ENCODE peak calls at places on chromosomes 5 and 9, in four cellular contexts. J is HepG2, L is K562, Z is GM12878. V is an unnamed sample.

GRCh38 chr5:172766287-172767104 is 4.5 kb downstream of the DUSP1 start:
- DNase-seq in L (no peak), Z (no peak), J (peak; percentile 86), V (no peak)

GRCh38 chr5:38837416-38837815 is 8.4 kb upstream of the OSMR start:
- DNase-seq in L (no peak), J (no peak), Z (no peak), V (no peak)

GRCh38 chr5:156411-157072 is 34.8 kb upstream of the LRRC14B start:
- DNase-seq in J (no peak), L (no peak), Z (no peak), V (no peak)

GRCh38 chr5:141524604-141525597 is 36.0 kb downstream of the PCDHGC5 start:
- DNase-seq in J (peak; percentile 85), Z (no peak), L (peak; percentile 79), V (peak; percentile 79)

GRCh38 chr5:1644810-1645571 is 121.2 kb upstream of the LPCAT1 start:
- DNase-seq in J (peak; percentile 54), L (peak; percentile 86), Z (peak; percentile 16), V (peak; percentile 91)

GRCh38 chr9:133513214-133514088 is 11.3 kb downstream of the MYMK start:
- DNase-seq in Z (no peak), J (no peak), L (no peak), V (peak; percentile 91)

GRCh38 chr9:34519321-34520020 is 3.3 kb downstream of the ENHO start:
- DNase-seq in J (no peak), L (no peak), Z (no peak), V (no peak)

GRCh38 chr9:78131969-78132687 is 100.5 kb upstream of the GNAQ start:
- DNase-seq in J (no peak), Z (no peak), L (no peak), V (no peak)

GRCh38 chr5:73418244-73418691 is 30.3 kb downstream of the FOXD1 start:
- DNase-seq in Z (no peak), L (no peak), J (no peak), V (no peak)

GRCh38 chr5:172095368-172095960 is 89.0 kb upstream of the FBXW11 start:
- DNase-seq in L (no peak), Z (no peak), J (no peak), V (no peak)

GRCh38 chr9:19631181-19631580 is 157.7 kb downstream of the SLC24A2 start:
- DNase-seq in Z (no peak), L (no peak), J (no peak), V (no peak)

GRCh38 chr9:133050781-133051180 is 11.0 kb upstream of the CEL start:
- DNase-seq in Z (no peak), L (no peak), J (no peak), V (no peak)

GRCh38 chr9:131180454-131180853 is 55.1 kb downstream of the NUP214 start:
- DNase-seq in Z (no peak), L (peak; percentile 99), J (no peak), V (no peak)

GRCh38 chr9:74281674-74282073 is 215.5 kb upstream of the RORB start:
- DNase-seq in J (peak; percentile 18), L (peak; percentile 21), Z (no peak), V (no peak)

GRCh38 chr9:4986291-4986690 is 1.2 kb downstream of the JAK2 start:
- DNase-seq in L (no peak), Z (no peak), J (no peak), V (no peak)

GRCh38 chr9:94869415-94869838 is 142.9 kb downstream of the AOPEP start:
- DNase-seq in L (no peak), Z (no peak), J (no peak), V (peak; percentile 35)

GRCh38 chr9:116234091-116234490 is 80.5 kb downstream of the PAPPA start:
- DNase-seq in Z (no peak), J (no peak), L (no peak), V (peak; percentile 2)

GRCh38 chr5:175873090-175873454 is 1.7 kb downstream of the CPLX2 start:
- DNase-seq in J (peak; percentile 37), L (peak; percentile 33), Z (no peak), V (peak; percentile 89)

GRCh38 chr5:55821731-55822512 is 29.2 kb upstream of the IL31RA start:
- DNase-seq in J (no peak), L (no peak), Z (no peak), V (peak; percentile 82)

GRCh38 chr5:73263001-73263710 is 90.2 kb downstream of the TMEM174 start:
- DNase-seq in L (no peak), Z (no peak), J (no peak), V (no peak)

GRCh38 chr5:54756796-54757402 is 228.5 kb downstream of the ESM1 start:
- DNase-seq in J (no peak), Z (no peak), L (no peak), V (no peak)

GRCh38 chr5:93579561-93580386 is 1.2 kb downstream of the NR2F1-AS1 start:
- DNase-seq in Z (no peak), J (no peak), L (no peak), V (peak; percentile 74)

GRCh38 chr5:36079200-36079761 is 12.6 kb upstream of the UGT3A2 start:
- DNase-seq in Z (peak; percentile 11), J (peak; percentile 55), L (peak; percentile 60), V (peak; percentile 75)

GRCh38 chr5:158135682-158136176 is 276.8 kb upstream of the CLINT1 start:
- DNase-seq in Z (no peak), L (no peak), J (no peak), V (no peak)

GRCh38 chr9:38421498-38422211 is 2.6 kb downstream of the IGFBPL1 start:
- DNase-seq in L (no peak), Z (no peak), J (no peak), V (peak; percentile 91)

GRCh38 chr5:36619012-36619635 is 12.7 kb downstream of the SLC1A3 start:
- DNase-seq in J (no peak), L (no peak), Z (no peak), V (no peak)

GRCh38 chr9:35882265-35882848 is 12.2 kb upstream of the OR13J1 start:
- DNase-seq in Z (peak; percentile 20), L (peak; percentile 75), J (peak; percentile 62), V (peak; percentile 83)
- TF ChIP-seq MXI1 in Z (no peak), L (no peak), J (no peak), V (no peak)

GRCh38 chr9:127706836-127707241 is at the start of gene CFAP157:
- DNase-seq in Z (no peak), L (no peak), J (no peak), V (peak; percentile 69)
- TF ChIP-seq TAF1 in Z (no peak), L (no peak), J (no peak), V (no peak)

DNA sequence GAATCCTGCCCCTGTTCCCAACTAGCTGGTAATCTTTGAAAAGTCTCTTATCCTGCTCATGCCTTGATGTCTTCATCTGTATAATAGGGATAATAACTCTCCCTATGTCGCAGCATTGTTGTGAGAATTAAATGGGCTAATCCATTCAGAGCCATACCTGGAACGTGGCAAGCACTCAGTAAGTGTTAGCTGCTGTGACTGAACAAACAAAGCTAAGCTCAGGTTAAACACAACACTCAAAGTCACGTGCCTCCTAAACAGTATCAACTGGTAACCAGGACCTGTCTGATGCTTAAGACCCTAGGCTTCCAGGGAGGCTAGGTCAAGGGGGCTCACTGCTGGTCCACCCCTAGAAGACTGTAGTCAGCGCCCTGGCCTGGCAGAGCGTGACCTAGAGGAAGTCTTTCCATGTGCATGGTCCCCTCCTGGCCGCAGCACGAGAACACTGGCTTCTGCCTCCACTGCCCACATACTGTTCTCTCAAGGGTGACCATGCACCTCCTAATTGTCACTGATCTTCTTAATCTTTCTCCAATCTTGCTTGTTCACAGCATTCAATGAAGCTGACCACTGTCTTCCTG is 211.1 kb downstream of the TTLL11 start:
- DNase-seq in Z (no peak), J (no peak), L (no peak), V (no peak)
- TF ChIP-seq CHD2 in Z (no peak), J (no peak), L (no peak), V (no peak)

DNA sequence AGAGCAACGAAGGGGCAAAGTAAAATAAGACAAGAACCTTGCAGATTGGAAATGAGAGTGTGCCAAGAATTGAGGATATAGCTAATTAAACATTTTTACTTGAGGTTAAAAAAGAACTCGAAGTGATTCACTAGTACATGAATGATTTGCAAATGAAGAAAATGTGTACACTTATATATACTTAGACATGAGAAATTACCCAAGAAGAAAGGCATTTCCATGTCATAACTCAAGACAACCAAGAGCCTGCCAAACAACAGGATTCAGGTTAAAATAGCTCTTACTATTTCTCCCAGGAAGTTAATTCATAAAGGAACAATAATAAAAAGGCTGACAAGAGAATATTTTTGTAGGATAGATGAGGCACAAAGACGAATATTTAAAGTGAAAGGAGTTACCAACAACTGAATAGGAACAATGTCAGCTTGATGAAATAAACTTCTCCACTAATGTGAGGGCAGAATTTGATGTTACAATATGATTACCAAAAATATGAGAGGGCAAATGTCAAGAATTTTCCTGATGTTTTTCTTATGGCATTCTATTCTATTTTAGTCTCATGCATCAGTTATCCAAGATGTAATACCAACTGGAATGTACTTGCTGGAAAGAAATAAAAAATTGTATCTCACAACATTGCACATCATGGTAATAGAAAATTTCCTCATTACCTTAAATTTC is 18.9 kb upstream of the NPR3 start:
- DNase-seq in Z (no peak), L (no peak), J (no peak), V (no peak)
- TF ChIP-seq MXI1 in Z (no peak), L (no peak), J (no peak), V (no peak)

GRCh38 chr5:88680253-88681132 is 202.5 kb downstream of the MEF2C start:
- DNase-seq in L (peak; percentile 75), J (peak; percentile 13), Z (no peak), V (peak; percentile 94)

GRCh38 chr5:88678780-88679491 is 204.0 kb downstream of the MEF2C start:
- DNase-seq in J (no peak), Z (no peak), L (no peak), V (no peak)

GRCh38 chr5:88677943-88678779 is 204.8 kb downstream of the MEF2C start:
- DNase-seq in L (no peak), Z (no peak), J (no peak), V (no peak)

GRCh38 chr5:88681402-88681801 is 201.6 kb downstream of the MEF2C start:
- DNase-seq in J (no peak), L (no peak), Z (no peak), V (no peak)

DNA sequence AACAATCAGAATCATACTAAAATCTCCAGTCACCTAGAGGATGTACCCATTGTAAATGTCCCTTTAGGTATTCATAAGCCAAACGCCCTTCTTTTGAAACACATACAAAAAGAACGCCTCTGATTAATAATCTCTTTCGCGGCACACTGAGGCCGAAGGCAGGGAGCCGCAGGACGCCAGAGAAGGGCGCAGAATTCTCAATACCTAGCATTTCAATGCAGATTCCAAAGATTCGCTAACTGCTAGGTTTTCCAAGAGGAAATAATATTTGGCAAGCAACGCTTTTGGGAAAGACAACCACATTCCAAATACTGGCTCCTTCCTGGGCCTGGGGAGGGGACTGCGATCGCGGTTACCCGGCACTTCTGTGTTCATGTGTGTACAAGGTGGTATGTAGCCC is 203.3 kb downstream of the MEF2C start:
- DNase-seq in Z (no peak), L (no peak), J (no peak), V (no peak)
- TF ChIP-seq TAF1 in Z (no peak), L (no peak), J (no peak), V (no peak)

V was measured in SK-N-SH.